ENCODE peak calls at places on chromosomes 2 and 18, in five cellular contexts. W is endothelial cell of umbilical vein; I is heart right ventricle; F is upper lobe of right lung; O is naive thymus-derived CD4-positive, alpha-beta T cell. Q is an unnamed sample.

GRCh38 chr2:25322313-25322712 is 19.4 kb downstream of the DNMT3A start:
- DNase-seq in F (no peak), W (no peak), O (no peak), I (no peak), Q (no peak)

GRCh38 chr18:42113529-42114191 is 158.6 kb downstream of the PIK3C3 start:
- DNase-seq in W (no peak), F (no peak), I (no peak), O (no peak), Q (no peak)

GRCh38 chr2:203858176-203858575 is 9.4 kb upstream of the CTLA4 start:
- DNase-seq in I (no peak), O (peak; percentile 39), F (no peak), W (no peak), Q (no peak)

GRCh38 chr2:10433264-10433947 is 14.7 kb downstream of the ODC1 start:
- DNase-seq in I (no peak), O (no peak), W (no peak), F (no peak), Q (no peak)

GRCh38 chr18:6405237-6406074 is 9.3 kb downstream of the L3MBTL4 start:
- DNase-seq in I (no peak), O (no peak), W (no peak), F (no peak), Q (no peak)

GRCh38 chr18:79278896-79279295 is 116.8 kb upstream of the NFATC1 start:
- DNase-seq in I (no peak), W (no peak), F (no peak), O (no peak), Q (no peak)

GRCh38 chr2:120684691-120685402 is 50.8 kb upstream of the GLI2 start:
- DNase-seq in O (no peak), F (peak; percentile 33), I (no peak), W (no peak), Q (no peak)

GRCh38 chr2:113390133-113390849 is 47.2 kb upstream of the ZNG1B start:
- DNase-seq in F (no peak), I (no peak), O (peak; percentile 85), W (peak; percentile 90), Q (peak; percentile 70)

GRCh38 chr2:101047075-101047766 is 45.1 kb downstream of the RPL31 start:
- DNase-seq in F (no peak), W (peak; percentile 79), O (no peak), I (no peak), Q (no peak)

GRCh38 chr2:217527586-217528202 is 475.1 kb downstream of the TNS1 start:
- DNase-seq in W (no peak), F (no peak), O (no peak), I (no peak), Q (no peak)

GRCh38 chr2:239368906-239369584 is 31.8 kb downstream of the HDAC4 start:
- DNase-seq in F (peak; percentile 61), O (no peak), I (no peak), W (no peak), Q (no peak)

GRCh38 chr2:101829429-101829828 is 131.9 kb downstream of the MAP4K4 start:
- DNase-seq in W (no peak), I (no peak), F (no peak), O (no peak), Q (no peak)

GRCh38 chr2:27860111-27860510 is 30.1 kb downstream of the RBKS start:
- DNase-seq in I (no peak), W (peak; percentile 21), O (no peak), F (no peak), Q (no peak)

GRCh38 chr18:44536619-44537018 is 144.1 kb upstream of the SETBP1 start:
- DNase-seq in W (no peak), F (no peak), O (no peak), I (no peak), Q (no peak)

GRCh38 chr2:186917866-186918265 is 68.9 kb upstream of the ZSWIM2 start:
- DNase-seq in I (no peak), F (no peak), W (no peak), O (no peak), Q (no peak)

GRCh38 chr2:67790622-67791021 is 272.2 kb downstream of the C1D start:
- DNase-seq in I (no peak), F (no peak), W (peak; percentile 30), O (no peak), Q (no peak)

GRCh38 chr2:208285853-208286252 is 19.8 kb downstream of the PIKFYVE start:
- DNase-seq in I (no peak), O (no peak), F (no peak), W (no peak), Q (no peak)

GRCh38 chr2:230326453-230327417 is at the start of gene SP140L:
- DNase-seq in O (peak; percentile 77), I (peak; percentile 75), W (peak; percentile 86), F (peak; percentile 88), Q (no peak)
- H3K4me3 ChIP-seq in O (peak within 1 kb of the TSS; percentile 86), I (peak within 1 kb of the TSS; percentile 37), W (peak within 1 kb of the TSS; percentile 34), F (peak within 1 kb of the TSS; percentile 51), Q (no peak within 1 kb of the TSS)

GRCh38 chr2:46569766-46570165 is 90.4 kb downstream of the TMEM247 start:
- DNase-seq in W (no peak), F (no peak), I (no peak), O (no peak), Q (no peak)

GRCh38 chr2:46565364-46565763 is 86.0 kb downstream of the TMEM247 start:
- DNase-seq in I (no peak), O (no peak), F (no peak), W (no peak), Q (no peak)

GRCh38 chr2:46570396-46570795 is 91.0 kb downstream of the TMEM247 start:
- DNase-seq in O (no peak), W (no peak), I (no peak), F (no peak), Q (no peak)

GRCh38 chr2:46568212-46569009 is 89.0 kb downstream of the TMEM247 start:
- DNase-seq in F (no peak), I (no peak), W (no peak), O (no peak), Q (no peak)

DNA sequence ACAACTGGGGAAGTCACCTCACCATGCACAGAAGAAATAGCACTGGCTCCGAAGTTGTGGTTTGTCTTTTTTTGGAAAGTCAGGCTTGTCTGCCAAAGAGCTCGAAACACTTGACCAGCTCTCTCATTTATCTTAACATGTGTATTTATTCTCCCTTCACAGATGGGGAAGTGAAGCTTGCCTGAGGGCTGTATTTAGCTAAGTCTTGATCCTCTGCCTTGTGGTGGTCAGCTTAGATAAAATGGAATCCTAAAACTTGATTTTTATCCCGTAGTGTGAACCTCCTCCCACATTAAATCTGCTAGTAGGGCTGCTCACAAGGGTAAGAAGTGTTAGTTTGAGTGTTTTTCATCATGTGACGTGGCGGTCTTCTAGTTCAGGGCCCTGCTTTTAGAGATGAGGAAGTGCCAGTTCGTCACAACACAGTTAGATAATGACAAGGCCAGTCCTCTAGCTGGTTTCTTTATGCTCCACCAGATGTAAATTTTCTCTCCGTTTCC is 89.7 kb downstream of the TMEM247 start:
- DNase-seq in W (no peak), I (no peak), F (no peak), O (no peak), Q (no peak)
- H3K4me1 ChIP-seq in W (no peaks in the 10 kb centered on the region), I (peaks cover 75% of the 10 kb centered on the region), F (peaks cover 17% of the 10 kb centered on the region), O (no peaks in the 10 kb centered on the region), Q (peaks cover 5% of the 10 kb centered on the region)

GRCh38 chr2:111243295-111243694 is 122.6 kb downstream of the BCL2L11 start:
- DNase-seq in O (no peak), I (no peak), W (no peak), F (no peak), Q (no peak)
- H3K4me3 ChIP-seq in O (no peak overlapping the region), I (no peak overlapping the region), W (no peak overlapping the region), F (no peak overlapping the region), Q (no peak overlapping the region)

DNA sequence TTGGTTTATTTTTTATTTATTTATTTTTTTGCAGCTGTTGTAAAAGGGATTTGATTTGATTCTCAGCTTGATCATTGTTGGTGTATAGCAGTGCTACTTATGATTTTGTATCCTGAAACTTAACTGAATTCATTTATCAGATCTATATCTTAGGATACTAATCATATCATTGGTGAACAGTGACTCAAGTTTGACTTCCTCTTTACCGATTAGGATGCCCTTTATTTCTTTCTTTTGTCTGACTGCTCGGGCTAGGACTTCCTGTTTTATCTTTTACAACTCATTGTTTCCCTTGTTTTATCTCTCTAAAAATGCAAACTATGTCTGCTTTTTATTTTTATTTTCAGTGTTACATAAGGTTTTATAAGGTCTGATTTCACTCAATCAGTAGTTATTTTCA is 23.6 kb downstream of the SP100 start:
- DNase-seq in I (no peak), O (no peak), F (no peak), W (peak; percentile 50), Q (no peak)
- H3K4me1 ChIP-seq in I (peaks cover 7% of the 10 kb centered on the region), O (peaks cover 37% of the 10 kb centered on the region), F (peaks cover 34% of the 10 kb centered on the region), W (peaks cover 35% of the 10 kb centered on the region), Q (no peaks in the 10 kb centered on the region)

DNA sequence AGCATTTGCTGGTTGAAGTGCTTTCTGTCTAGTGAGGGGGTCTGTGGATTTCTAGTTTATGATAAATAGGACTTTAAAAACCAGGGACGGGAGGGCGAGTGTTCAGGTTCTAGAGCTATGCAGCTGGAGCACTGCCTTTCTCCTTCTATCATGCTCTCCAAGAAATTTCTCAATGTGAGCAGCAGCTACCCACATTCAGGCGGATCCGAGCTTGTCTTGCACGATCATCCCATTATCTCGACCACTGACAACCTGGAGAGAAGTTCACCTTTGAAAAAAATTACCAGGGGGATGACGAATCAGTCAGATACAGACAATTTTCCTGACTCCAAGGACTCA is at the start of gene TBR1:
- DNase-seq in W (no peak), I (no peak), F (no peak), O (no peak), Q (no peak)
- H3K4me3 ChIP-seq in W (no peak within 1 kb of the TSS), I (peak within 1 kb of the TSS; percentile 36), F (peak within 1 kb of the TSS; percentile 41), O (peak within 1 kb of the TSS; percentile 43), Q (no peak within 1 kb of the TSS)

GRCh38 chr2:6946722-6947121 is 29.5 kb downstream of the RNF144A start:
- DNase-seq in I (no peak), W (peak; percentile 63), O (no peak), F (no peak), Q (no peak)
- H3K4me1 ChIP-seq in I (peaks cover 18% of the 10 kb centered on the region), W (peaks cover 9% of the 10 kb centered on the region), O (no peaks in the 10 kb centered on the region), F (no peaks in the 10 kb centered on the region), Q (no peaks in the 10 kb centered on the region)

GRCh38 chr18:75204978-75205759 is 3.8 kb downstream of the PTGR3 start:
- DNase-seq in O (no peak), F (no peak), I (peak; percentile 37), W (no peak), Q (no peak)
- H3K4me3 ChIP-seq in O (no peak overlapping the region), F (peak overlapping the region; percentile 45), I (peak overlapping the region; percentile 51), W (peak overlapping the region; percentile 28), Q (peak overlapping the region; percentile 57)

DNA sequence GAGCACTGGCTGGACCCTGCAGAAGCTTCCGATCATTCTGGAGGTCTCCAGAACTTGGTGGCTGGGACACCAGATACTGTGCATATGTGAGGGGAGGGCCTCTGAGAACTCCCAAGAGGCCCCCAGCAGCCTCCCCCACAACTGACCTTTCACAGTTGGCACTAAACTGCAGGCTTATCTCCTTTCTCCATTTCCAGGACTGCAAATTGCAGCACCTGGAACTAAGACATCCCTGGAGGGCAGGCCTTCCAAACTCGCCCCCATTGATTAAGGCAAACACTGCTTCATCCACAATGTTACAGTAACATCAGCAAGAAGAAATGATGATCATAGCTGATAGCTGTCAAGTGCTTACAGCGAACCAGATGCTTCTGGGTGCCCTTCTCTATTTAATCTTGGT is 67.9 kb downstream of the TGOLN2 start:
- DNase-seq in O (no peak), W (no peak), I (no peak), F (no peak), Q (no peak)
- H3K4me1 ChIP-seq in O (no peaks in the 10 kb centered on the region), W (peaks cover 43% of the 10 kb centered on the region), I (peaks cover 56% of the 10 kb centered on the region), F (peaks cover 46% of the 10 kb centered on the region), Q (peaks cover 59% of the 10 kb centered on the region)